ENCODE peak calls at places on chromosomes 12 and 14, in eight cellular contexts. E is AG10803; M is fibroblast of mammary gland; F is HFF-Myc; L is CD4-positive, alpha-beta T cell; Y is glutamatergic neuron; U is choroid plexus epithelial cell; T is cardiac fibroblast. X is an unnamed sample.

GRCh38 chr14:65423986-65424385 is 11.5 kb downstream of the FUT8 start:
- DNase-seq in E (no peak), M (no peak), F (no peak), L (no peak), Y (no peak), U (no peak), T (no peak), X (no peak)

GRCh38 chr14:90373887-90374286 is 22.9 kb upstream of the CALM1 start:
- DNase-seq in E (no peak), M (no peak), F (no peak), L (no peak), Y (no peak), U (peak), T (peak), X (peak)

GRCh38 chr12:116818341-116818856 is 62.8 kb downstream of the HRK start:
- DNase-seq in E (peak), M (peak), F (no peak), L (no peak), Y (no peak), U (peak), T (peak), X (peak)

GRCh38 chr12:65123435-65124063 is 2.4 kb upstream of the WIF1 start:
- DNase-seq in E (peak), M (peak), F (peak), L (no peak), Y (no peak), U (peak), T (peak), X (peak)

GRCh38 chr12:64171715-64172114 is 50.4 kb downstream of the KICS2 start:
- DNase-seq in E (peak), M (peak), F (no peak), L (no peak), Y (no peak), U (no peak), T (peak), X (no peak)

GRCh38 chr12:3496964-3497363 is 6.0 kb downstream of the PRMT8 start:
- DNase-seq in E (no peak), M (no peak), F (no peak), L (no peak), Y (no peak), U (no peak), T (no peak), X (no peak)

GRCh38 chr12:107317751-107318553 is 224.6 kb upstream of the CRY1 start:
- DNase-seq in E (peak), M (peak), F (peak), L (peak), Y (peak), U (peak), T (peak), X (peak)

GRCh38 chr14:94355191-94355794 is 32.2 kb upstream of the SERPINA6 start:
- DNase-seq in E (peak), M (peak), F (no peak), L (no peak), Y (peak), U (peak), T (peak), X (no peak)

GRCh38 chr12:93536766-93537515 is 35.5 kb upstream of the SOCS2 start:
- DNase-seq in E (peak), M (no peak), F (no peak), L (no peak), Y (no peak), U (no peak), T (peak), X (no peak)

GRCh38 chr12:112353389-112353788 is 28.8 kb downstream of the HECTD4 start:
- DNase-seq in E (peak), M (peak), F (no peak), L (no peak), Y (no peak), U (no peak), T (peak), X (no peak)

GRCh38 chr14:97180304-97181200 is 383.4 kb downstream of the VRK1 start:
- DNase-seq in E (peak), M (peak), F (no peak), L (no peak), Y (no peak), U (no peak), T (peak), X (peak)

GRCh38 chr14:85159726-85160125 is 370.2 kb upstream of the FLRT2 start:
- DNase-seq in E (no peak), M (no peak), F (no peak), L (no peak), Y (no peak), U (peak), T (no peak), X (no peak)

DNA sequence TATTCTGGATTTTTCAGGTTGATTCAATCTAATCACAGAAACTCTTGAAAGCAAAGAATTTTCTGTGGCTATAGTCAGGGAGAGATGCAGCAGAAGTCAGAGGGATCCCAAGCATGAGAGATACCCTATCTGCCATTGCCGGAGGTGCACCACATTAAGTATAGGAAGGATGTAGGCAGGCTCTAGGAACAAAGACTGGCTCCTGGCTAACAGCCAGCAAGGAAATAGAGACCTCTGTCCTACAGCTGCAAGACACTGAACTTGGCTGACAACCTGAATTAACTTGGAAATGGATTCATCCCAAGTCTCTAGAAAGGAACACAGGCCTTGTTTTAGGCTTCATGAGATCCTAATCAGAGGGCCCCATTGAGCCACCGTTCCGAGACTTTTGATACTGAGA is 364.9 kb upstream of the FLRT2 start:
- DNase-seq in E (no peak), M (no peak), F (no peak), L (no peak), Y (no peak), U (peak), T (no peak), X (no peak)
- TF ChIP-seq CTCF in E (no peak), M (no peak), F (no peak), L (no peak), Y (no peak), U (no peak), T (no peak), X (no peak)

DNA sequence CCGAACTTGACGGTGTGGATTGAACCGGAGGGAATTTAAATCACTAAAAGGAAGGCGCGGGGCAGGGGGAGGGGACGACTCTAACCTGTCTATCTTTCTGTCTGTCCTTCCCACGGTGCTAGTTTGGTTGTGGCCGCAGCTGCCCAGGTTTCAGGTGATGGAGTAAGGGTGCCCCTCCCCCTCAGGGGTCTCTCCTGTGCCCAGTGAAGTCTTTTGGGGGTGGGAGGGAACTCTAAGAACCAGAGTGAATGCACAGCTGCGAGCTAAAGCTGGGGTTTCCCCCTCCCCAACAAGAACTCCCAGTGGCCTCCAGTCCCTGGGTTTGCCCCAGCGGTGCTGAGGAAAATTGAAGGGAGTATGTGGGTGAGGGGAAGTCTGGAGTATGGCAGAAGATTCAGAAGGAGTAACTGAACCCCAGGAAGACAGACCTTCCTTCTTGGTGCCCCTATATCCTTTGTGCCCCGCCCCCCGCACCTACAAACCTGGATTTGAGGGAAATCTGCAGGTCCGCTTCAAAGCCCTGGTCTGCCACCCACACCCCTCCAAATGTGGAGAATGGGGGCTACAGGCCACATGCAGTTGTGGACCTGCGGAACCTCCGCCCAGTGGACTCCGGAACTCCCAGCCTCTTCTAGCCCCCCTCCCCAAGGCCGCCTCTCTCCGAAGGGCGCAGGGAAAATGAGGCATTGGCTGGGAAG is 3.6 kb upstream of the HOXC9 start:
- DNase-seq in E (no peak), M (no peak), F (no peak), L (no peak), Y (no peak), U (no peak), T (no peak), X (no peak)
- TF ChIP-seq CTCF in E (peak), M (no peak), F (no peak), L (no peak), Y (no peak), U (no peak), T (no peak), X (no peak)

GRCh38 chr12:95721320-95721719 is 69.2 kb downstream of the NTN4 start:
- DNase-seq in E (peak), M (no peak), F (no peak), L (no peak), Y (no peak), U (peak), T (no peak), X (no peak)
- TF ChIP-seq CTCF in E (peak), M (peak), F (no peak), L (no peak), Y (no peak), U (peak), T (no peak), X (peak)

DNA sequence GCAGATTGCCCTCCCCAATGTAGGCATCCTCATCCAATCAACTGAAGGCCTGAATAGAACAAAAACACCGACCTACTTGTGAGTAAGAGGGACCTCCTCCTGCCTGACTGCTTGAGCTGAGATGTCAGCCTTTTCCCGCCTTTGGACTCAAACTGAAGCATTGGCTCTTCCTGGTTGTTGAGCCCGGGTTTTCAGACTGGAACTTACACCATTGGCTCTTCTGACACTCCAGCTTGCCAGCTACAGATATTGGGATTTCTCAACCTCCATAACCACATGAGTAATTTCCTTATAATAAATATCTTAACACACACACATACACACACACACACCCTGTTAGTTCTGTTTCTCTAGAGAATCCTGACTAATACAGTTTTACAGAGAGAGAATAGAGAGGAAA is 173.4 kb upstream of the NTF3 start:
- DNase-seq in E (peak), M (peak), F (no peak), L (no peak), Y (no peak), U (no peak), T (no peak), X (no peak)
- TF ChIP-seq CTCF in E (no peak), M (no peak), F (no peak), L (no peak), Y (no peak), U (no peak), T (no peak), X (no peak)

GRCh38 chr14:26394114-26394855 is 203.5 kb downstream of the NOVA1 start:
- DNase-seq in E (peak), M (peak), F (no peak), L (no peak), Y (no peak), U (peak), T (peak), X (no peak)
- TF ChIP-seq CTCF in E (no peak), M (peak), F (no peak), L (no peak), Y (no peak), U (peak), T (peak), X (peak)

GRCh38 chr12:125856899-125857298 is 791.7 kb downstream of the AACS start:
- DNase-seq in E (no peak), M (no peak), F (no peak), L (no peak), Y (no peak), U (no peak), T (no peak), X (no peak)
- TF ChIP-seq CTCF in E (no peak), M (no peak), F (no peak), L (no peak), Y (no peak), U (no peak), T (no peak), X (no peak)

DNA sequence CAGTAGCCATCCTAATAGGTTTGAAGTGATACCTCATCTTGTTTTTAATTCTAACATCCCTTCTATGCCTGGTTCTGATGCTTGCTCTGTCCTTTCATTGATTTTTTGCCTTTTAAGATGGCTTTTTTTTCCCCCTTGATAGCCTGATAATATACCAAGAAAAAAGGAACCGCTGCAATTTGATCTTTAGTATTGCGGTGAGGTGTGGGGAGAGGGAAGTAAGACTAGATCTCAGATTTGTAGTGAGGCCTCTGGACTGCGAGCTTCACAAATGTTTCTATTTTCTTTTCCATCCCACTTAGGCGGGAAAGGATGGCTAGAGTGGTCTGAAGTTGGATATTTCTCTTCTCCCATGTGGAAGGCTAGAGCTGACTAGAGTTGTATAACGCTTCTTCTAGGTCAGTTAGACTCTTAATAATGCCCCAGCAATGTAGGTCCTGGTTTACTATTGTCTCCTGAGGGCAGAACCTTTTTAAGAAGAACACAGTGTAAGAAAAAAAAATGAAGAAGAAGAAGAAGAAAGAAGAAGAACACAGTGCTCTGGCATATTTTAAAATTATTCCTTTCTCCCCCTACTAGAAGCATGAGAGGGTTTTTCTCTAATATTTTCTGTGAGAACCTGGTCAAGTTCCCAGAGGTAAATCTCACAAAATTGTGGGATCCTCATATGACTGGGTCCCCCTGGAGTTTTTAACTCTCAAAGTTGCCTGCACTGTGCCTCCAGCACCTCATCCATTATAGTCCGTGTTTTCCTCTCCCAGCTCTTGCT is 11.9 kb upstream of the KLRB1 start:
- DNase-seq in E (no peak), M (no peak), F (no peak), L (no peak), Y (no peak), U (no peak), T (no peak), X (no peak)
- TF ChIP-seq CTCF in E (no peak), M (no peak), F (no peak), L (no peak), Y (no peak), U (peak), T (no peak), X (no peak)